ENCODE peak calls at places on chromosomes 2 and 18, in six cellular contexts. One of them, this sample, is unnamed.

GRCh38 chr2:146246017-146246733 is 1598.7 kb upstream of the ACVR2A start:
- DNase-seq in NCI-H146: no peak
- DNase-seq in HCEC 1CT: peak
- DNase-seq in chondrocyte: no peak
- DNase-seq in neural progenitor cell: no peak
- DNase-seq in T-helper 9 cell: no peak
- DNase-seq in this sample: no peak

GRCh38 chr2:38269421-38269820 is 107.7 kb downstream of the ATL2 start:
- DNase-seq in NCI-H146: no peak
- DNase-seq in HCEC 1CT: peak
- DNase-seq in chondrocyte: no peak
- DNase-seq in neural progenitor cell: no peak
- DNase-seq in T-helper 9 cell: no peak
- DNase-seq in this sample: no peak

GRCh38 chr2:214519258-214519818 is 108.5 kb downstream of the VWC2L start:
- DNase-seq in NCI-H146: peak
- DNase-seq in HCEC 1CT: no peak
- DNase-seq in chondrocyte: no peak
- DNase-seq in neural progenitor cell: no peak
- DNase-seq in T-helper 9 cell: no peak
- DNase-seq in this sample: no peak

GRCh38 chr2:240785424-240786335 is 34.3 kb downstream of the KIF1A start:
- DNase-seq in NCI-H146: no peak
- DNase-seq in HCEC 1CT: no peak
- DNase-seq in chondrocyte: peak
- DNase-seq in neural progenitor cell: no peak
- DNase-seq in T-helper 9 cell: no peak
- DNase-seq in this sample: peak

GRCh38 chr18:79483971-79484491 is 88.3 kb downstream of the NFATC1 start:
- DNase-seq in NCI-H146: no peak
- DNase-seq in HCEC 1CT: no peak
- DNase-seq in chondrocyte: peak
- DNase-seq in neural progenitor cell: no peak
- DNase-seq in T-helper 9 cell: no peak
- DNase-seq in this sample: peak

GRCh38 chr2:127044977-127045654 is 61.8 kb downstream of the BIN1 start:
- DNase-seq in NCI-H146: no peak
- DNase-seq in HCEC 1CT: no peak
- DNase-seq in chondrocyte: peak
- DNase-seq in neural progenitor cell: no peak
- DNase-seq in T-helper 9 cell: no peak
- DNase-seq in this sample: no peak

GRCh38 chr2:234333168-234334130 is 163.4 kb downstream of the ARL4C start:
- DNase-seq in NCI-H146: no peak
- DNase-seq in HCEC 1CT: no peak
- DNase-seq in chondrocyte: no peak
- DNase-seq in neural progenitor cell: no peak
- DNase-seq in T-helper 9 cell: no peak
- DNase-seq in this sample: no peak

GRCh38 chr18:11074879-11075278 is 74.5 kb downstream of the PIEZO2 start:
- DNase-seq in NCI-H146: no peak
- DNase-seq in HCEC 1CT: no peak
- DNase-seq in chondrocyte: no peak
- DNase-seq in neural progenitor cell: no peak
- DNase-seq in T-helper 9 cell: no peak
- DNase-seq in this sample: no peak

GRCh38 chr2:103448416-103448815 is 686.6 kb downstream of the TMEM182 start:
- DNase-seq in NCI-H146: no peak
- DNase-seq in HCEC 1CT: no peak
- DNase-seq in chondrocyte: no peak
- DNase-seq in neural progenitor cell: no peak
- DNase-seq in T-helper 9 cell: no peak
- DNase-seq in this sample: no peak

GRCh38 chr2:238910751-238911351 is 63.0 kb downstream of the TWIST2 start:
- DNase-seq in NCI-H146: no peak
- DNase-seq in HCEC 1CT: no peak
- DNase-seq in chondrocyte: peak
- DNase-seq in neural progenitor cell: no peak
- DNase-seq in T-helper 9 cell: no peak
- DNase-seq in this sample: peak

GRCh38 chr2:45256867-45257641 is 247.8 kb upstream of the SIX2 start:
- DNase-seq in NCI-H146: peak
- DNase-seq in HCEC 1CT: no peak
- DNase-seq in chondrocyte: no peak
- DNase-seq in neural progenitor cell: peak
- DNase-seq in T-helper 9 cell: no peak
- DNase-seq in this sample: no peak

GRCh38 chr2:15925819-15926218 is 14.5 kb upstream of the MYCN start:
- DNase-seq in NCI-H146: no peak
- DNase-seq in HCEC 1CT: no peak
- DNase-seq in chondrocyte: no peak
- DNase-seq in neural progenitor cell: no peak
- DNase-seq in T-helper 9 cell: no peak
- DNase-seq in this sample: no peak